ENCODE peak calls at places on chromosomes 3 and 15, in six cellular contexts. P is neural progenitor cell; U is Panc1; B is cardiac fibroblast; Q is CD8-positive, alpha-beta T cell; H is kidney. K is an unnamed sample.

GRCh38 chr3:187269486-187269885 is 22.1 kb downstream of the MASP1 start:
- DNase-seq in H (no peak), Q (no peak), P (no peak), U (no peak), B (no peak), K (no peak)

GRCh38 chr15:48785195-48785594 is 25.7 kb downstream of the CEP152 start:
- DNase-seq in P (no peak), Q (no peak), U (no peak), B (no peak), H (no peak), K (no peak)

GRCh38 chr15:30922469-30923311 is 19.0 kb downstream of the FAN1 start:
- DNase-seq in Q (no peak), B (peak), P (peak), U (no peak), H (peak), K (no peak)

GRCh38 chr3:134373942-134374790 is at the start of gene AMOTL2:
- DNase-seq in H (peak), U (peak), B (peak), P (peak), Q (no peak), K (peak)

GRCh38 chr3:43796041-43796596 is 105.4 kb downstream of the ABHD5 start:
- DNase-seq in U (no peak), B (no peak), H (no peak), Q (no peak), P (no peak), K (no peak)

GRCh38 chr15:42992626-42993025 is 72.0 kb upstream of the TTBK2 start:
- DNase-seq in H (no peak), Q (no peak), B (peak), U (no peak), P (no peak), K (no peak)

GRCh38 chr15:89105147-89105546 is 16.9 kb downstream of the ABHD2 start:
- DNase-seq in B (peak), U (no peak), Q (no peak), P (no peak), H (no peak), K (peak)

GRCh38 chr15:46034755-46035154 is 399.9 kb downstream of the SQOR start:
- DNase-seq in H (no peak), P (no peak), B (no peak), U (no peak), Q (no peak), K (no peak)

GRCh38 chr15:26073430-26074333 is 210.6 kb upstream of the ATP10A start:
- DNase-seq in P (no peak), H (no peak), B (no peak), Q (no peak), U (no peak), K (no peak)

GRCh38 chr3:59545369-59545768 is 495.5 kb upstream of the CFAP20DC start:
- DNase-seq in U (no peak), P (no peak), Q (no peak), H (no peak), B (peak), K (no peak)

GRCh38 chr15:78083687-78084358 is 6.3 kb upstream of the TBC1D2B start:
- DNase-seq in B (no peak), U (no peak), Q (no peak), H (no peak), P (no peak), K (no peak)

GRCh38 chr3:158471639-158472294 is 99.2 kb upstream of the MLF1 start:
- DNase-seq in P (no peak), H (no peak), Q (no peak), B (peak), U (peak), K (peak)

GRCh38 chr3:58210761-58211477 is at the start of gene DNASE1L3:
- DNase-seq in B (peak), Q (no peak), U (no peak), H (no peak), P (no peak), K (no peak)

GRCh38 chr3:125231895-125232294 is 19.3 kb upstream of the SLC12A8 start:
- DNase-seq in H (no peak), U (no peak), P (no peak), B (peak), Q (no peak), K (no peak)

GRCh38 chr3:99332726-99333125 is 305.7 kb upstream of the COL8A1 start:
- DNase-seq in P (no peak), U (no peak), Q (no peak), H (no peak), B (no peak), K (peak)

GRCh38 chr3:120554727-120555660 is 41.1 kb upstream of the NDUFB4 start:
- DNase-seq in Q (no peak), H (no peak), U (no peak), B (no peak), P (no peak), K (no peak)

GRCh38 chr3:193660698-193661400 is 67.8 kb downstream of the OPA1 start:
- DNase-seq in P (no peak), Q (no peak), H (no peak), U (no peak), B (no peak), K (no peak)

GRCh38 chr3:193662757-193663322 is 69.8 kb downstream of the OPA1 start:
- DNase-seq in B (peak), Q (no peak), U (no peak), H (no peak), P (no peak), K (peak)

GRCh38 chr3:193665370-193665989 is 72.5 kb downstream of the OPA1 start:
- DNase-seq in P (no peak), U (peak), H (no peak), B (peak), Q (no peak), K (peak)
- TF ChIP-seq CTCF in P (peak), U (peak), H (peak), B (peak), Q (peak), K (peak)

GRCh38 chr3:69249001-69249400 is 126.6 kb upstream of the LMOD3 start:
- DNase-seq in B (no peak), H (no peak), U (no peak), Q (no peak), P (no peak), K (no peak)
- H3K4me3 ChIP-seq in B (no peak), H (peak), U (no peak), Q (no peak), P (no peak), K (no peak)

GRCh38 chr15:37698679-37699078 is 235.8 kb upstream of the TMCO5A start:
- DNase-seq in B (no peak), Q (no peak), U (no peak), H (no peak), P (no peak), K (no peak)
- TF ChIP-seq CTCF in B (no peak), Q (no peak), U (no peak), H (no peak), P (no peak), K (peak)

GRCh38 chr3:189355481-189356201 is 183.9 kb downstream of the TPRG1 start:
- DNase-seq in H (no peak), U (no peak), B (peak), Q (peak), P (peak), K (peak)
- H3K4me3 ChIP-seq in H (no peak), U (no peak), B (no peak), Q (no peak), P (no peak), K (no peak)

GRCh38 chr3:61846488-61846887 is 285.1 kb downstream of the PTPRG start:
- DNase-seq in U (no peak), B (no peak), H (no peak), Q (no peak), P (no peak), K (no peak)

GRCh38 chr3:61844346-61844745 is 283.0 kb downstream of the PTPRG start:
- DNase-seq in H (no peak), P (no peak), Q (no peak), U (no peak), B (no peak), K (no peak)

GRCh38 chr3:61841111-61841845 is 279.9 kb downstream of the PTPRG start:
- DNase-seq in P (no peak), B (peak), Q (no peak), U (no peak), H (no peak), K (no peak)
- TF ChIP-seq CTCF in P (no peak), B (no peak), Q (no peak), U (no peak), H (no peak), K (no peak)

DNA sequence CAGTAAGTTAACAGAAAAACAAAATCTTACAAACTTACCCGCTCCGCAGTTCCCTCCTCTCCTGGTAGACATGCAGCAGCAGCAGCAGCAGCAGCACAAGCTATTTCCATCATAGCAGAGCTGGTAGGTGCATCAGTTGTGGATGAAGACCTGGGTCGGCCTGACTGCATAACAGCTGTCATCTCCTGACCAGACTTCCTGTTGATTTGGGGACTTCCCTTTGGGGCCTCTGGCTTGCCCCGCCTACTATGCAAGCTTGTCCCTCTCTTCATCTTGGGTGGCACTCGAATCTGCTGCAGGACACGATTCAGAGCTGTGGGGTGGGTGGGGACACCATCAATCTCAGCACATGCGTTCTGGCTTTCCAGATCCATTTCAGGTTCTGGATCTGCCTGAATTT is 65.7 kb downstream of the TMCC1 start:
- DNase-seq in Q (peak), P (no peak), B (no peak), H (no peak), U (no peak), K (no peak)
- H3K4me3 ChIP-seq in Q (no peak), P (no peak), B (no peak), H (no peak), U (no peak), K (no peak)

DNA sequence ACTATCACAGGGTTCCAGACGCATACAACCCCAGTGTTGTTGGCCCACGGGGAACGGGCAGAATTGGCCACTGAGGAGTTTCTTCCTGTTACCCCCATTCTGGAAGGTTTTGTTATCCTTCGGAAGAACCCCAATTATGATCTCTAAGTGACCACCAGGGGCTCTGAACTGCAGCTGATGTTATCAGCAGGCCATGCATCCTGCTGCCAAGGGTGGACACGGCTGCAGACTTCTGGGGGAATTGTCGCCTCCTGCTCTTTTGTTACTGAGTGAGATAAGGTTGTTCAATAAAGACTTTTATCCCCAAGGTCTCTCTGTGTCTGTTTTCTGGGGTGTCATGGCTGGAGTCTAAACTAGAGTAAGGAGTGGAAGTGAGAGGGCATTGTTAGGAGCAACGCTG is 5.7 kb upstream of the EIF4G1 start:
- DNase-seq in P (no peak), H (no peak), U (no peak), B (no peak), Q (no peak), K (no peak)
- TF ChIP-seq CTCF in P (no peak), H (no peak), U (no peak), B (no peak), Q (no peak), K (no peak)

DNA sequence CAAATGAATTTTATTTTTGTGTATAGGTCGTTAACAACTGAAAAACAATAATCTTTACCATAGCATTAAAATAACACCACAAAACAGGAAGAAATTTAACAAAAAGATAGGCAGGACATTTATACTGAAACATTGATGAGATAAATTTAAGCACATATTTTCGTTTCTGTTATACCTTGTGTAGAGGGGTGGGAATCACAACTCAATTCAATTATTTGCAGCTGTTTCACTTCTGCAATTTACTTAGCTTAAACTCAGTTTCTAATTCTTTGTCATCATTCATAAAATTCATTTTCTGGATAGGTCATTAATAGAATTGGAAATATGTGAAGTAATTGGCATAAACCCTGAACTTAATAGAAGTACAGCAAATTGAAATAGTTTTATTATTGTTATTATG is 42.3 kb downstream of the TP63 start:
- DNase-seq in P (no peak), H (no peak), Q (no peak), B (no peak), U (no peak), K (no peak)
- H3K4me3 ChIP-seq in P (no peak), H (no peak), Q (no peak), B (no peak), U (no peak), K (no peak)

DNA sequence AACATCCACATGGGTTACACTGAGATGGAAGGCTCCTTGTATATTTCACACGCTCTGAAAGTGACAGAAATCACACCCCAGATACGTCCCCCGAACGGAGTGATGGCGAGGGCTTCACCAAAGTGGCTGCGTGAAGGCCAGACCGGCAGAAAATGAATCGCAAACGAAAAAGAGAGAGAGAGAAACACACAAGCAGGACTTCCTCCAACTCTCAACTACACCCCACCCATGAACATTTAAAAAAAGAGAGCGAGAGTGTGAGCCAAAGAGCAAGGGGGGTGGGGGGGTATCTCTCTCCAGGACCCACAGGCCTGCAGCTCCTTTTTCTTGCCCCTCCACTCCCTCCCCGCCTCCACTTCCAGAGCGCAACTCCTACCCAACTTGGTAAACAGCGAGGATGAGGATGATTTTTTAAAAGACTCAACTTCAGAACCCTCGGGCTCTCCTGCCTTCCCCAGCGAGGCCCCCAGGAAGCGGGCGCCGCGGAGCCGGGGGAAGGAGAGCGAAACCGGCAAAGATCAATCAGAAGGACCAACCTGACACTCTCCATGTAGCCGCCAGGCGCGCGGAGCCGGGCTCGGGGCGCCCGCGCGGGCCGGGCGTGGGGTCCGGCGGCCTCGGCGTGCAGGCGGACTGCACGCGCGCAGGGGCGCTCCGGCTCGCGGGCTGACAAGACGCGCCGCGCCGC is 519.1 kb downstream of the FOXP1 start:
- DNase-seq in H (peak), B (peak), P (peak), U (no peak), Q (peak), K (no peak)
- TF ChIP-seq CTCF in H (no peak), B (no peak), P (no peak), U (no peak), Q (no peak), K (no peak)

GRCh38 chr3:126629999-126630398 is 24.9 kb downstream of the TXNRD3 start:
- DNase-seq in H (no peak), Q (no peak), P (peak), U (no peak), B (no peak), K (no peak)
- H3K4me3 ChIP-seq in H (no peak), Q (no peak), P (no peak), U (no peak), B (no peak), K (no peak)